ENCODE peak calls at places on chromosomes 3 and 15, in eight cellular contexts. One of them, this sample, is unnamed.

GRCh38 chr15:42100021-42100800 is 5.8 kb upstream of the PLA2G4D start:
- DNase-seq in astrocyte: no peak
- DNase-seq in lung: no peak
- DNase-seq in upper lobe of right lung: no peak
- DNase-seq in heart right ventricle: no peak
- DNase-seq in adipocyte: no peak
- DNase-seq in IMR-90: peak; percentile 6
- DNase-seq in endodermal cell: no peak
- DNase-seq in this sample: no peak

GRCh38 chr3:58573638-58574037 is 3.6 kb downstream of the FAM107A start:
- DNase-seq in IMR-90: no peak
- DNase-seq in upper lobe of right lung: no peak
- DNase-seq in adipocyte: peak; percentile 52
- DNase-seq in heart right ventricle: no peak
- DNase-seq in astrocyte: no peak
- DNase-seq in endodermal cell: no peak
- DNase-seq in lung: no peak
- DNase-seq in this sample: no peak

GRCh38 chr3:82236257-82236656 is 474.8 kb upstream of the GBE1 start:
- DNase-seq in IMR-90: no peak
- DNase-seq in upper lobe of right lung: no peak
- DNase-seq in endodermal cell: no peak
- DNase-seq in adipocyte: no peak
- DNase-seq in astrocyte: no peak
- DNase-seq in lung: no peak
- DNase-seq in heart right ventricle: no peak
- DNase-seq in this sample: no peak

GRCh38 chr3:59758672-59759071 is 708.8 kb upstream of the CFAP20DC start:
- DNase-seq in upper lobe of right lung: no peak
- DNase-seq in astrocyte: no peak
- DNase-seq in lung: no peak
- DNase-seq in heart right ventricle: no peak
- DNase-seq in endodermal cell: no peak
- DNase-seq in IMR-90: no peak
- DNase-seq in adipocyte: no peak
- DNase-seq in this sample: no peak

GRCh38 chr3:187098925-187099512 is 40.3 kb downstream of the RPL39L start:
- DNase-seq in adipocyte: no peak
- DNase-seq in lung: no peak
- DNase-seq in astrocyte: no peak
- DNase-seq in IMR-90: peak; percentile 33
- DNase-seq in upper lobe of right lung: no peak
- DNase-seq in heart right ventricle: no peak
- DNase-seq in endodermal cell: no peak
- DNase-seq in this sample: no peak

GRCh38 chr3:19364150-19364549 is 215.8 kb downstream of the KCNH8 start:
- DNase-seq in lung: no peak
- DNase-seq in IMR-90: no peak
- DNase-seq in adipocyte: no peak
- DNase-seq in endodermal cell: no peak
- DNase-seq in heart right ventricle: no peak
- DNase-seq in astrocyte: no peak
- DNase-seq in upper lobe of right lung: no peak
- DNase-seq in this sample: no peak

GRCh38 chr3:149954812-149955211 is 15.9 kb downstream of the PFN2 start:
- DNase-seq in lung: no peak
- DNase-seq in IMR-90: no peak
- DNase-seq in endodermal cell: no peak
- DNase-seq in heart right ventricle: no peak
- DNase-seq in upper lobe of right lung: no peak
- DNase-seq in adipocyte: peak; percentile 32
- DNase-seq in astrocyte: no peak
- DNase-seq in this sample: no peak

GRCh38 chr3:46674031-46674592 is 19.4 kb downstream of the ALS2CL start:
- DNase-seq in adipocyte: no peak
- DNase-seq in endodermal cell: peak; percentile 64
- DNase-seq in lung: no peak
- DNase-seq in IMR-90: no peak
- DNase-seq in heart right ventricle: no peak
- DNase-seq in astrocyte: no peak
- DNase-seq in upper lobe of right lung: peak; percentile 28
- DNase-seq in this sample: peak; percentile 52

GRCh38 chr3:151067158-151067557 is 18.3 kb upstream of the MED12L start:
- DNase-seq in astrocyte: no peak
- DNase-seq in adipocyte: no peak
- DNase-seq in lung: no peak
- DNase-seq in endodermal cell: peak; percentile 61
- DNase-seq in IMR-90: no peak
- DNase-seq in heart right ventricle: no peak
- DNase-seq in upper lobe of right lung: no peak
- DNase-seq in this sample: no peak

GRCh38 chr3:114994554-114995341 is 152.3 kb downstream of the ZBTB20 start:
- DNase-seq in astrocyte: no peak
- DNase-seq in endodermal cell: no peak
- DNase-seq in lung: no peak
- DNase-seq in upper lobe of right lung: no peak
- DNase-seq in adipocyte: no peak
- DNase-seq in heart right ventricle: no peak
- DNase-seq in IMR-90: no peak
- DNase-seq in this sample: no peak

GRCh38 chr15:76147906-76148553 is 88.2 kb downstream of the TMEM266 start:
- DNase-seq in IMR-90: peak; percentile 29
- DNase-seq in upper lobe of right lung: peak; percentile 76
- DNase-seq in endodermal cell: peak; percentile 93
- DNase-seq in lung: peak; percentile 47
- DNase-seq in adipocyte: peak; percentile 64
- DNase-seq in astrocyte: no peak
- DNase-seq in heart right ventricle: peak; percentile 63
- DNase-seq in this sample: no peak

GRCh38 chr15:30872341-30872748 is 31.4 kb upstream of the FAN1 start:
- DNase-seq in heart right ventricle: no peak
- DNase-seq in IMR-90: peak; percentile 61
- DNase-seq in upper lobe of right lung: no peak
- DNase-seq in lung: no peak
- DNase-seq in endodermal cell: no peak
- DNase-seq in adipocyte: peak; percentile 5
- DNase-seq in astrocyte: no peak
- DNase-seq in this sample: no peak

GRCh38 chr3:115975353-115975752 is 352.0 kb downstream of the GAP43 start:
- DNase-seq in adipocyte: peak; percentile 61
- DNase-seq in heart right ventricle: no peak
- DNase-seq in endodermal cell: no peak
- DNase-seq in lung: no peak
- DNase-seq in IMR-90: peak; percentile 91
- DNase-seq in upper lobe of right lung: no peak
- DNase-seq in astrocyte: peak; percentile 94
- DNase-seq in this sample: no peak

GRCh38 chr3:37511357-37511970 is 337.1 kb upstream of the LRRFIP2 start:
- DNase-seq in adipocyte: no peak
- DNase-seq in upper lobe of right lung: no peak
- DNase-seq in astrocyte: no peak
- DNase-seq in heart right ventricle: no peak
- DNase-seq in IMR-90: no peak
- DNase-seq in endodermal cell: no peak
- DNase-seq in lung: no peak
- DNase-seq in this sample: peak; percentile 71

GRCh38 chr3:7876741-7877297 is 624.8 kb upstream of the LMCD1 start:
- DNase-seq in IMR-90: no peak
- DNase-seq in endodermal cell: no peak
- DNase-seq in heart right ventricle: no peak
- DNase-seq in upper lobe of right lung: no peak
- DNase-seq in astrocyte: peak; percentile 50
- DNase-seq in adipocyte: no peak
- DNase-seq in lung: no peak
- DNase-seq in this sample: no peak

GRCh38 chr3:39468108-39468436 is 592 bp downstream of the MOBP start:
- DNase-seq in adipocyte: no peak
- DNase-seq in lung: no peak
- DNase-seq in astrocyte: no peak
- DNase-seq in heart right ventricle: no peak
- DNase-seq in endodermal cell: no peak
- DNase-seq in upper lobe of right lung: no peak
- DNase-seq in IMR-90: no peak
- DNase-seq in this sample: no peak
- H3K27me3 ChIP-seq in adipocyte: peaks cover 6% of the 10 kb centered on the region
- H3K27me3 ChIP-seq in lung: no peaks in the 10 kb centered on the region
- H3K27me3 ChIP-seq in astrocyte: peaks cover 2% of the 10 kb centered on the region
- H3K27me3 ChIP-seq in heart right ventricle: no peaks in the 10 kb centered on the region
- H3K27me3 ChIP-seq in endodermal cell: no peaks in the 10 kb centered on the region
- H3K27me3 ChIP-seq in upper lobe of right lung: no peaks in the 10 kb centered on the region
- H3K27me3 ChIP-seq in IMR-90: no peaks in the 10 kb centered on the region
- H3K27me3 ChIP-seq in this sample: no peaks in the 10 kb centered on the region

GRCh38 chr3:147387550-147388394 is 18.6 kb downstream of the ZIC4 start:
- DNase-seq in adipocyte: no peak
- DNase-seq in lung: no peak
- DNase-seq in astrocyte: no peak
- DNase-seq in IMR-90: no peak
- DNase-seq in endodermal cell: no peak
- DNase-seq in heart right ventricle: no peak
- DNase-seq in upper lobe of right lung: no peak
- DNase-seq in this sample: no peak
- H3K27me3 ChIP-seq in adipocyte: peaks cover 92% of the 10 kb centered on the region
- H3K27me3 ChIP-seq in lung: peaks cover 23% of the 10 kb centered on the region
- H3K27me3 ChIP-seq in astrocyte: peaks cover 72% of the 10 kb centered on the region
- H3K27me3 ChIP-seq in IMR-90: peaks cover 90% of the 10 kb centered on the region
- H3K27me3 ChIP-seq in endodermal cell: peaks cover 100% of the 10 kb centered on the region
- H3K27me3 ChIP-seq in heart right ventricle: peaks cover 100% of the 10 kb centered on the region
- H3K27me3 ChIP-seq in upper lobe of right lung: peaks cover 100% of the 10 kb centered on the region
- H3K27me3 ChIP-seq in this sample: no peaks in the 10 kb centered on the region

GRCh38 chr3:13111874-13112520 is 38.8 kb upstream of the IQSEC1 start:
- DNase-seq in adipocyte: no peak
- DNase-seq in astrocyte: no peak
- DNase-seq in heart right ventricle: no peak
- DNase-seq in IMR-90: no peak
- DNase-seq in endodermal cell: peak; percentile 42
- DNase-seq in upper lobe of right lung: peak; percentile 69
- DNase-seq in lung: peak; percentile 38
- DNase-seq in this sample: no peak
- H3K27me3 ChIP-seq in adipocyte: peaks cover 56% of the 10 kb centered on the region
- H3K27me3 ChIP-seq in astrocyte: no peaks in the 10 kb centered on the region
- H3K27me3 ChIP-seq in heart right ventricle: peaks cover 7% of the 10 kb centered on the region
- H3K27me3 ChIP-seq in IMR-90: peaks cover 11% of the 10 kb centered on the region
- H3K27me3 ChIP-seq in endodermal cell: no peaks in the 10 kb centered on the region
- H3K27me3 ChIP-seq in upper lobe of right lung: no peaks in the 10 kb centered on the region
- H3K27me3 ChIP-seq in lung: no peaks in the 10 kb centered on the region
- H3K27me3 ChIP-seq in this sample: no peaks in the 10 kb centered on the region

GRCh38 chr15:62165793-62166380 is 802 bp upstream of the C2CD4B start:
- DNase-seq in heart right ventricle: no peak
- DNase-seq in adipocyte: no peak
- DNase-seq in upper lobe of right lung: no peak
- DNase-seq in astrocyte: no peak
- DNase-seq in IMR-90: no peak
- DNase-seq in lung: no peak
- DNase-seq in endodermal cell: no peak
- DNase-seq in this sample: no peak

GRCh38 chr15:62173215-62173614 is 8.1 kb upstream of the C2CD4B start:
- DNase-seq in adipocyte: no peak
- DNase-seq in upper lobe of right lung: no peak
- DNase-seq in heart right ventricle: peak; percentile 38
- DNase-seq in astrocyte: no peak
- DNase-seq in lung: no peak
- DNase-seq in IMR-90: no peak
- DNase-seq in endodermal cell: no peak
- DNase-seq in this sample: no peak

GRCh38 chr15:62171882-62172281 is 6.8 kb upstream of the C2CD4B start:
- DNase-seq in endodermal cell: no peak
- DNase-seq in upper lobe of right lung: no peak
- DNase-seq in astrocyte: no peak
- DNase-seq in adipocyte: no peak
- DNase-seq in heart right ventricle: no peak
- DNase-seq in lung: no peak
- DNase-seq in IMR-90: no peak
- DNase-seq in this sample: no peak
- H3K27me3 ChIP-seq in endodermal cell: peaks cover 9% of the 10 kb centered on the region
- H3K27me3 ChIP-seq in upper lobe of right lung: no peaks in the 10 kb centered on the region
- H3K27me3 ChIP-seq in astrocyte: no peaks in the 10 kb centered on the region
- H3K27me3 ChIP-seq in adipocyte: peaks cover 14% of the 10 kb centered on the region
- H3K27me3 ChIP-seq in heart right ventricle: peaks cover 5% of the 10 kb centered on the region
- H3K27me3 ChIP-seq in lung: no peaks in the 10 kb centered on the region
- H3K27me3 ChIP-seq in IMR-90: peaks cover 32% of the 10 kb centered on the region
- H3K27me3 ChIP-seq in this sample: no peaks in the 10 kb centered on the region

GRCh38 chr3:163450684-163451083 is 1627.6 kb downstream of the SI start:
- DNase-seq in adipocyte: no peak
- DNase-seq in IMR-90: no peak
- DNase-seq in astrocyte: no peak
- DNase-seq in lung: no peak
- DNase-seq in heart right ventricle: no peak
- DNase-seq in endodermal cell: no peak
- DNase-seq in upper lobe of right lung: no peak
- DNase-seq in this sample: no peak
- H3K27me3 ChIP-seq in adipocyte: no peaks in the 10 kb centered on the region
- H3K27me3 ChIP-seq in IMR-90: no peaks in the 10 kb centered on the region
- H3K27me3 ChIP-seq in astrocyte: no peaks in the 10 kb centered on the region
- H3K27me3 ChIP-seq in lung: no peaks in the 10 kb centered on the region
- H3K27me3 ChIP-seq in heart right ventricle: no peaks in the 10 kb centered on the region
- H3K27me3 ChIP-seq in endodermal cell: no peaks in the 10 kb centered on the region
- H3K27me3 ChIP-seq in upper lobe of right lung: no peaks in the 10 kb centered on the region
- H3K27me3 ChIP-seq in this sample: no peaks in the 10 kb centered on the region

DNA sequence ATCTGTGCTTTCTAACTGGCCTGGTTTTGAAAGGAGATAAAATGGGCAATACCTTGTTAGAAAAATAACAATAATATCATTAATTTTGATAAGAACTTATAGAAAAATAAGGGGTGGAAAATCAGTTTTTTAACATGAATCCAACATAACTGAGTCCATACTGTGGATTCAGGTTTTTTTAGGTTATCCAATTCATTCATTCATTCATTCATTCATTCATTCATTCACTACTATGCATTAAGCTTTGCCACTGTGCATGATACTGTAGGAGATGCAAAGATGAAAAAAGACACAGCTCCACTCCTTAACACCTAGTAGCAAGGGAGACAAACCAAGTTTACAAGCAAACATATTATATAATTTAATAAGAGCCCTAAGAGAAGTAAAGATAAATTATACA is 97.0 kb upstream of the TNIK start:
- DNase-seq in endodermal cell: no peak
- DNase-seq in lung: no peak
- DNase-seq in astrocyte: no peak
- DNase-seq in heart right ventricle: no peak
- DNase-seq in adipocyte: no peak
- DNase-seq in IMR-90: no peak
- DNase-seq in upper lobe of right lung: no peak
- DNase-seq in this sample: no peak
- H3K27me3 ChIP-seq in endodermal cell: no peaks in the 10 kb centered on the region
- H3K27me3 ChIP-seq in lung: no peaks in the 10 kb centered on the region
- H3K27me3 ChIP-seq in astrocyte: no peaks in the 10 kb centered on the region
- H3K27me3 ChIP-seq in heart right ventricle: no peaks in the 10 kb centered on the region
- H3K27me3 ChIP-seq in adipocyte: no peaks in the 10 kb centered on the region
- H3K27me3 ChIP-seq in IMR-90: no peaks in the 10 kb centered on the region
- H3K27me3 ChIP-seq in upper lobe of right lung: no peaks in the 10 kb centered on the region
- H3K27me3 ChIP-seq in this sample: no peaks in the 10 kb centered on the region

GRCh38 chr15:70758790-70759462 is 4.4 kb downstream of the UACA start:
- DNase-seq in endodermal cell: peak; percentile 55
- DNase-seq in lung: no peak
- DNase-seq in astrocyte: no peak
- DNase-seq in IMR-90: no peak
- DNase-seq in heart right ventricle: no peak
- DNase-seq in adipocyte: peak; percentile 41
- DNase-seq in upper lobe of right lung: no peak
- DNase-seq in this sample: no peak
- H3K27me3 ChIP-seq in endodermal cell: no peaks in the 10 kb centered on the region
- H3K27me3 ChIP-seq in lung: no peaks in the 10 kb centered on the region
- H3K27me3 ChIP-seq in astrocyte: no peaks in the 10 kb centered on the region
- H3K27me3 ChIP-seq in IMR-90: no peaks in the 10 kb centered on the region
- H3K27me3 ChIP-seq in heart right ventricle: no peaks in the 10 kb centered on the region
- H3K27me3 ChIP-seq in adipocyte: no peaks in the 10 kb centered on the region
- H3K27me3 ChIP-seq in upper lobe of right lung: peaks cover 12% of the 10 kb centered on the region
- H3K27me3 ChIP-seq in this sample: no peaks in the 10 kb centered on the region

This sample was measured in aorta.